ENCODE peak calls at places on chromosomes 3 and 15, in six cellular contexts. One of them, this sample, is unnamed.
A peak's percentile ranks its signal among the peaks of the same experiment; 100 is the strongest.

GRCh38 chr3:119664850-119665379 is 4.5 kb upstream of the POPDC2 start:
- DNase-seq in NCI-H1092: no peak
- DNase-seq in foreskin keratinocyte: peak; percentile 50
- DNase-seq in CD8-positive, alpha-beta memory T cell: no peak
- DNase-seq in stimulated activated CD4-positive, alpha-beta T cell treated with anti-CD3 and anti-CD28 coated beads, Interleukin-15, amount 100 ng/mL, for 1 hour: no peak
- DNase-seq in HEK293T: no peak
- DNase-seq in this sample: no peak

GRCh38 chr3:101573449-101574387 is at the start of gene PCNP:
- DNase-seq in NCI-H1092: peak; percentile 99
- DNase-seq in HEK293T: peak; percentile 93
- DNase-seq in CD8-positive, alpha-beta memory T cell: peak; percentile 98
- DNase-seq in stimulated activated CD4-positive, alpha-beta T cell treated with anti-CD3 and anti-CD28 coated beads, Interleukin-15, amount 100 ng/mL, for 1 hour: peak; percentile 97
- DNase-seq in foreskin keratinocyte: peak; percentile 99
- DNase-seq in this sample: peak; percentile 98

GRCh38 chr3:72820405-72820804 is 27.8 kb downstream of the SHQ1 start:
- DNase-seq in NCI-H1092: no peak
- DNase-seq in HEK293T: no peak
- DNase-seq in CD8-positive, alpha-beta memory T cell: no peak
- DNase-seq in stimulated activated CD4-positive, alpha-beta T cell treated with anti-CD3 and anti-CD28 coated beads, Interleukin-15, amount 100 ng/mL, for 1 hour: no peak
- DNase-seq in foreskin keratinocyte: no peak
- DNase-seq in this sample: no peak

GRCh38 chr15:91515188-91515754 is 338.2 kb upstream of the SLCO3A1 start:
- DNase-seq in stimulated activated CD4-positive, alpha-beta T cell treated with anti-CD3 and anti-CD28 coated beads, Interleukin-15, amount 100 ng/mL, for 1 hour: no peak
- DNase-seq in NCI-H1092: no peak
- DNase-seq in CD8-positive, alpha-beta memory T cell: no peak
- DNase-seq in foreskin keratinocyte: peak; percentile 84
- DNase-seq in HEK293T: no peak
- DNase-seq in this sample: no peak

GRCh38 chr15:40053234-40054055 is 14.5 kb upstream of the SRP14 start:
- DNase-seq in HEK293T: no peak
- DNase-seq in stimulated activated CD4-positive, alpha-beta T cell treated with anti-CD3 and anti-CD28 coated beads, Interleukin-15, amount 100 ng/mL, for 1 hour: no peak
- DNase-seq in foreskin keratinocyte: no peak
- DNase-seq in CD8-positive, alpha-beta memory T cell: no peak
- DNase-seq in NCI-H1092: no peak
- DNase-seq in this sample: no peak

GRCh38 chr3:184568918-184569829 is 7.6 kb downstream of the EPHB3 start:
- DNase-seq in stimulated activated CD4-positive, alpha-beta T cell treated with anti-CD3 and anti-CD28 coated beads, Interleukin-15, amount 100 ng/mL, for 1 hour: peak; percentile 16
- DNase-seq in NCI-H1092: no peak
- DNase-seq in foreskin keratinocyte: peak; percentile 85
- DNase-seq in HEK293T: peak; percentile 31
- DNase-seq in CD8-positive, alpha-beta memory T cell: no peak
- DNase-seq in this sample: no peak

GRCh38 chr15:67887776-67888175 is 47.9 kb upstream of the RNU6-1 start:
- DNase-seq in CD8-positive, alpha-beta memory T cell: no peak
- DNase-seq in HEK293T: no peak
- DNase-seq in foreskin keratinocyte: no peak
- DNase-seq in NCI-H1092: no peak
- DNase-seq in stimulated activated CD4-positive, alpha-beta T cell treated with anti-CD3 and anti-CD28 coated beads, Interleukin-15, amount 100 ng/mL, for 1 hour: no peak
- DNase-seq in this sample: no peak

GRCh38 chr3:53226142-53226840 is 29.5 kb downstream of the TKT start:
- DNase-seq in foreskin keratinocyte: no peak
- DNase-seq in CD8-positive, alpha-beta memory T cell: no peak
- DNase-seq in HEK293T: peak; percentile 2
- DNase-seq in stimulated activated CD4-positive, alpha-beta T cell treated with anti-CD3 and anti-CD28 coated beads, Interleukin-15, amount 100 ng/mL, for 1 hour: no peak
- DNase-seq in NCI-H1092: no peak
- DNase-seq in this sample: no peak

GRCh38 chr15:99137111-99137546 is 32.2 kb downstream of the SYNM start:
- DNase-seq in NCI-H1092: peak; percentile 28
- DNase-seq in HEK293T: no peak
- DNase-seq in stimulated activated CD4-positive, alpha-beta T cell treated with anti-CD3 and anti-CD28 coated beads, Interleukin-15, amount 100 ng/mL, for 1 hour: no peak
- DNase-seq in foreskin keratinocyte: no peak
- DNase-seq in CD8-positive, alpha-beta memory T cell: no peak
- DNase-seq in this sample: no peak

GRCh38 chr15:67850995-67851535 is 11.2 kb upstream of the RNU6-1 start:
- DNase-seq in CD8-positive, alpha-beta memory T cell: no peak
- DNase-seq in HEK293T: no peak
- DNase-seq in foreskin keratinocyte: peak; percentile 70
- DNase-seq in NCI-H1092: no peak
- DNase-seq in stimulated activated CD4-positive, alpha-beta T cell treated with anti-CD3 and anti-CD28 coated beads, Interleukin-15, amount 100 ng/mL, for 1 hour: no peak
- DNase-seq in this sample: no peak

GRCh38 chr15:91047545-91048199 is 25.3 kb upstream of the VPS33B start:
- DNase-seq in CD8-positive, alpha-beta memory T cell: no peak
- DNase-seq in NCI-H1092: no peak
- DNase-seq in foreskin keratinocyte: no peak
- DNase-seq in stimulated activated CD4-positive, alpha-beta T cell treated with anti-CD3 and anti-CD28 coated beads, Interleukin-15, amount 100 ng/mL, for 1 hour: no peak
- DNase-seq in HEK293T: no peak
- DNase-seq in this sample: no peak

GRCh38 chr15:89307046-89307587 is 27.5 kb downstream of the POLG start:
- DNase-seq in HEK293T: no peak
- DNase-seq in foreskin keratinocyte: peak; percentile 27
- DNase-seq in stimulated activated CD4-positive, alpha-beta T cell treated with anti-CD3 and anti-CD28 coated beads, Interleukin-15, amount 100 ng/mL, for 1 hour: no peak
- DNase-seq in CD8-positive, alpha-beta memory T cell: no peak
- DNase-seq in NCI-H1092: no peak
- DNase-seq in this sample: no peak